ENCODE peak calls at places on chromosome 9, in nine cellular contexts. H, V, I, S, G, Y, C, J and X are unnamed samples.

GRCh38 chr9:110131499-110131898 is 76.5 kb downstream of the C9orf152 start:
- DNase-seq in H (no peak), V (no peak), I (no peak), S (no peak), G (no peak), Y (no peak), C (no peak), J (no peak), X (no peak)

GRCh38 chr9:86434039-86434726 is 80.0 kb upstream of the TUT7 start:
- DNase-seq in H (no peak), V (peak; percentile 76), I (peak; percentile 43), S (no peak), G (peak; percentile 35), Y (no peak), C (no peak), J (peak; percentile 83), X (no peak)

GRCh38 chr9:132674485-132674884 is 4.2 kb downstream of the GTF3C4 start:
- DNase-seq in H (no peak), V (no peak), I (no peak), S (no peak), G (no peak), Y (no peak), C (no peak), J (no peak), X (no peak)

GRCh38 chr9:85859751-85860150 is 81.2 kb upstream of the NAA35 start:
- DNase-seq in H (no peak), V (peak; percentile 40), I (no peak), S (no peak), G (no peak), Y (no peak), C (no peak), J (no peak), X (no peak)

GRCh38 chr9:116671605-116672004 is 15.5 kb upstream of the TRIM32 start:
- DNase-seq in H (no peak), V (no peak), I (no peak), S (no peak), G (no peak), Y (no peak), C (peak; percentile 59), J (no peak), X (no peak)

GRCh38 chr9:76732341-76732958 is 31.8 kb upstream of the PCA3 start:
- DNase-seq in H (no peak), V (no peak), I (peak; percentile 2), S (no peak), G (no peak), Y (no peak), C (no peak), J (peak; percentile 71), X (no peak)

GRCh38 chr9:86262436-86262835 is 3.0 kb upstream of the C9orf153 start:
- DNase-seq in H (no peak), V (no peak), I (no peak), S (no peak), G (no peak), Y (no peak), C (no peak), J (no peak), X (no peak)

GRCh38 chr9:127022913-127023665 is 99.3 kb downstream of the ANGPTL2 start:
- DNase-seq in H (no peak), V (no peak), I (no peak), S (no peak), G (no peak), Y (no peak), C (no peak), J (peak; percentile 83), X (no peak)

GRCh38 chr9:89422151-89422918 is 75.6 kb downstream of the SEMA4D start:
- DNase-seq in H (no peak), V (no peak), I (peak; percentile 43), S (no peak), G (no peak), Y (peak; percentile 52), C (peak; percentile 27), J (peak; percentile 33), X (no peak)

GRCh38 chr9:111605041-111605559 is 5.7 kb upstream of the PTGR1 start:
- DNase-seq in H (no peak), V (no peak), I (no peak), S (no peak), G (no peak), Y (no peak), C (no peak), J (no peak), X (no peak)

GRCh38 chr9:90340421-90340820 is 302.2 kb downstream of the DIRAS2 start:
- DNase-seq in H (no peak), V (no peak), I (peak; percentile 81), S (peak; percentile 20), G (no peak), Y (no peak), C (no peak), J (peak; percentile 63), X (no peak)